ENCODE peak calls at places on chromosomes 6 and 20, in seven cellular contexts. One of them, this sample, is unnamed.

GRCh38 chr6:13339863-13340635 is 11.7 kb upstream of the TBC1D7 start:
- DNase-seq in kidney tubule cell: no peak
- DNase-seq in GM13977: no peak
- DNase-seq in activated T-helper 1 cell treated with anti-CD3 and anti-CD28 coated beads, Interleukin-2, amount 50 U/mL, for 16 hours: no peak
- DNase-seq in HEK293T: no peak
- DNase-seq in bronchial epithelial cell: no peak
- DNase-seq in stimulated activated CD4-positive, alpha-beta T cell treated with anti-CD3 and anti-CD28 coated beads, Interleukin-2, amount 100 ng/mL, for 24 hours: no peak
- DNase-seq in this sample: no peak

GRCh38 chr6:35735452-35735851 is 1.4 kb upstream of the ARMC12 start:
- DNase-seq in kidney tubule cell: no peak
- DNase-seq in GM13977: no peak
- DNase-seq in activated T-helper 1 cell treated with anti-CD3 and anti-CD28 coated beads, Interleukin-2, amount 50 U/mL, for 16 hours: no peak
- DNase-seq in HEK293T: no peak
- DNase-seq in bronchial epithelial cell: no peak
- DNase-seq in stimulated activated CD4-positive, alpha-beta T cell treated with anti-CD3 and anti-CD28 coated beads, Interleukin-2, amount 100 ng/mL, for 24 hours: no peak
- DNase-seq in this sample: no peak

GRCh38 chr6:56764081-56764566 is 121.4 kb upstream of the DST start:
- DNase-seq in kidney tubule cell: peak; percentile 62
- DNase-seq in GM13977: peak; percentile 34
- DNase-seq in activated T-helper 1 cell treated with anti-CD3 and anti-CD28 coated beads, Interleukin-2, amount 50 U/mL, for 16 hours: no peak
- DNase-seq in HEK293T: peak; percentile 40
- DNase-seq in bronchial epithelial cell: peak; percentile 49
- DNase-seq in stimulated activated CD4-positive, alpha-beta T cell treated with anti-CD3 and anti-CD28 coated beads, Interleukin-2, amount 100 ng/mL, for 24 hours: no peak
- DNase-seq in this sample: no peak

GRCh38 chr6:52840763-52841585 is at the start of gene GSTA5:
- DNase-seq in kidney tubule cell: peak; percentile 84
- DNase-seq in GM13977: no peak
- DNase-seq in activated T-helper 1 cell treated with anti-CD3 and anti-CD28 coated beads, Interleukin-2, amount 50 U/mL, for 16 hours: no peak
- DNase-seq in HEK293T: no peak
- DNase-seq in bronchial epithelial cell: no peak
- DNase-seq in stimulated activated CD4-positive, alpha-beta T cell treated with anti-CD3 and anti-CD28 coated beads, Interleukin-2, amount 100 ng/mL, for 24 hours: no peak
- DNase-seq in this sample: no peak

GRCh38 chr6:111061493-111061892 is 25.8 kb upstream of the SLC16A10 start:
- DNase-seq in kidney tubule cell: peak; percentile 75
- DNase-seq in GM13977: no peak
- DNase-seq in activated T-helper 1 cell treated with anti-CD3 and anti-CD28 coated beads, Interleukin-2, amount 50 U/mL, for 16 hours: no peak
- DNase-seq in HEK293T: no peak
- DNase-seq in bronchial epithelial cell: peak; percentile 52
- DNase-seq in stimulated activated CD4-positive, alpha-beta T cell treated with anti-CD3 and anti-CD28 coated beads, Interleukin-2, amount 100 ng/mL, for 24 hours: no peak
- DNase-seq in this sample: no peak

GRCh38 chr20:32522775-32523612 is 62.1 kb downstream of the NOL4L start:
- DNase-seq in kidney tubule cell: peak; percentile 82
- DNase-seq in GM13977: no peak
- DNase-seq in activated T-helper 1 cell treated with anti-CD3 and anti-CD28 coated beads, Interleukin-2, amount 50 U/mL, for 16 hours: no peak
- DNase-seq in HEK293T: no peak
- DNase-seq in bronchial epithelial cell: peak; percentile 18
- DNase-seq in stimulated activated CD4-positive, alpha-beta T cell treated with anti-CD3 and anti-CD28 coated beads, Interleukin-2, amount 100 ng/mL, for 24 hours: peak; percentile 25
- DNase-seq in this sample: no peak

GRCh38 chr6:37260063-37260843 is 2.3 kb upstream of the TMEM217 start:
- DNase-seq in kidney tubule cell: no peak
- DNase-seq in GM13977: peak; percentile 44
- DNase-seq in activated T-helper 1 cell treated with anti-CD3 and anti-CD28 coated beads, Interleukin-2, amount 50 U/mL, for 16 hours: no peak
- DNase-seq in HEK293T: no peak
- DNase-seq in bronchial epithelial cell: no peak
- DNase-seq in stimulated activated CD4-positive, alpha-beta T cell treated with anti-CD3 and anti-CD28 coated beads, Interleukin-2, amount 100 ng/mL, for 24 hours: peak; percentile 27
- DNase-seq in this sample: no peak

GRCh38 chr6:17877196-17877889 is 110.1 kb downstream of the KIF13A start:
- DNase-seq in kidney tubule cell: no peak
- DNase-seq in GM13977: no peak
- DNase-seq in activated T-helper 1 cell treated with anti-CD3 and anti-CD28 coated beads, Interleukin-2, amount 50 U/mL, for 16 hours: no peak
- DNase-seq in HEK293T: no peak
- DNase-seq in bronchial epithelial cell: peak; percentile 74
- DNase-seq in stimulated activated CD4-positive, alpha-beta T cell treated with anti-CD3 and anti-CD28 coated beads, Interleukin-2, amount 100 ng/mL, for 24 hours: no peak
- DNase-seq in this sample: no peak

GRCh38 chr6:54327631-54328030 is 19.4 kb downstream of the TINAG start:
- DNase-seq in kidney tubule cell: peak; percentile 2
- DNase-seq in GM13977: no peak
- DNase-seq in activated T-helper 1 cell treated with anti-CD3 and anti-CD28 coated beads, Interleukin-2, amount 50 U/mL, for 16 hours: no peak
- DNase-seq in HEK293T: no peak
- DNase-seq in bronchial epithelial cell: no peak
- DNase-seq in stimulated activated CD4-positive, alpha-beta T cell treated with anti-CD3 and anti-CD28 coated beads, Interleukin-2, amount 100 ng/mL, for 24 hours: no peak
- DNase-seq in this sample: no peak

This sample was measured in NT2/D1.